ENCODE peak calls at places on chromosomes 3 and 15, in six cellular contexts. Z is mucosa of descending colon, C is A549, I is testis, M is BE2C, V is PC-9. D is an unnamed sample.

GRCh38 chr15:78810377-78811123 is 714 bp downstream of the ADAMTS7 start:
- DNase-seq in C (peak), Z (peak), M (peak), I (peak), V (no peak), D (peak)

GRCh38 chr3:141342386-141342785 is 25.9 kb upstream of the ZBTB38 start:
- DNase-seq in C (no peak), M (no peak), V (no peak), Z (no peak), I (no peak), D (no peak)

GRCh38 chr3:159210336-159210735 is 408.5 kb downstream of the MFSD1 start:
- DNase-seq in V (no peak), I (no peak), M (no peak), Z (no peak), C (no peak), D (peak)

GRCh38 chr3:196979545-196979944 is 10.9 kb upstream of the PIGZ start:
- DNase-seq in M (no peak), C (no peak), V (no peak), I (no peak), Z (no peak), D (peak)

GRCh38 chr3:97871206-97871605 is 49.4 kb downstream of the CRYBG3 start:
- DNase-seq in C (no peak), M (no peak), I (no peak), V (no peak), Z (no peak), D (no peak)

GRCh38 chr15:70523634-70524033 is 239.7 kb downstream of the UACA start:
- DNase-seq in C (no peak), V (no peak), I (no peak), M (no peak), Z (no peak), D (no peak)

GRCh38 chr3:64518950-64519349 is 168.8 kb downstream of the ADAMTS9 start:
- DNase-seq in Z (no peak), V (no peak), I (no peak), C (no peak), M (no peak), D (peak)

GRCh38 chr3:16838561-16838960 is 46.2 kb upstream of the PLCL2 start:
- DNase-seq in Z (peak), M (no peak), C (no peak), V (no peak), I (no peak), D (no peak)

GRCh38 chr3:189954733-189955665 is 165.7 kb downstream of the P3H2 start:
- DNase-seq in V (no peak), Z (no peak), M (no peak), I (no peak), C (no peak), D (peak)

GRCh38 chr3:50220109-50220508 is 15.0 kb downstream of the SLC38A3 start:
- DNase-seq in V (no peak), C (no peak), Z (no peak), I (no peak), M (no peak), D (no peak)

GRCh38 chr15:65666257-65666656 is 44.5 kb downstream of the SLC24A1 start:
- DNase-seq in C (no peak), Z (no peak), V (no peak), M (no peak), I (no peak), D (peak)

GRCh38 chr3:40191850-40192448 is 117.6 kb upstream of the EIF1B start:
- DNase-seq in C (peak), I (peak), M (peak), V (peak), Z (peak), D (peak)

GRCh38 chr15:41806291-41807181 is 21.4 kb upstream of the JMJD7 start:
- DNase-seq in I (peak), Z (no peak), M (peak), C (no peak), V (no peak), D (peak)
- TF ChIP-seq CTCF in I (no peak), Z (no peak), M (no peak), C (no peak), V (no peak), D (peak)

GRCh38 chr15:48718646-48719045 is 73.1 kb upstream of the FBN1 start:
- DNase-seq in V (no peak), C (no peak), I (no peak), Z (no peak), M (no peak), D (peak)
- H3K4me3 ChIP-seq in V (no peak), C (no peak), I (no peak), Z (no peak), M (no peak), D (no peak)

GRCh38 chr3:82938821-82939328 is 1177.4 kb upstream of the GBE1 start:
- DNase-seq in V (no peak), M (no peak), C (no peak), Z (no peak), I (no peak), D (no peak)
- TF ChIP-seq CTCF in V (no peak), M (no peak), C (no peak), Z (no peak), I (no peak), D (no peak)

GRCh38 chr3:15288331-15288726 is 44.1 kb downstream of the SH3BP5 start:
- DNase-seq in Z (no peak), V (no peak), M (no peak), C (no peak), I (no peak), D (no peak)

GRCh38 chr3:15292765-15293522 is 39.4 kb downstream of the SH3BP5 start:
- DNase-seq in Z (no peak), M (no peak), I (peak), V (peak), C (no peak), D (no peak)

GRCh38 chr3:15291589-15292541 is 40.5 kb downstream of the SH3BP5 start:
- DNase-seq in M (no peak), C (no peak), I (no peak), V (no peak), Z (no peak), D (no peak)

GRCh38 chr3:15289661-15290060 is 42.7 kb downstream of the SH3BP5 start:
- DNase-seq in C (no peak), V (no peak), M (no peak), I (no peak), Z (no peak), D (no peak)

DNA sequence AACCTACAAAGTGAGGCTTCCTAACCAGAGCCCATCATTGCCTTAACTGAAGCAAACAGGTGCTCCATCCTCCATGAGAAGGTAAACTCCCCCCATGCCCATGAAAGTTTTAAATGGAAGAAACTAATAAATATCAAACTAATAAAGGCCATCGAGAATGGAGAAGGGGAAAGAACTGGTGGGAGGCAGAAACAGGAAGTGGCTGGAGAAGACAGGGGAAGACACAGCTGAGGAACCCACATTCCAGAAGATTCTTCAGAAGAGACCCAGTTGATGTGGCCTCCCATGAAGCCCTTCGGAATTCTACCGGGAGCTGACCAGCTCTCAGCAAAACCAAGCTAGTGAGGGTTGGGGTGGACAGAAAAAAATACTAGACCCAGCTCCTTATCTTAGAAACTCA is 41.7 kb downstream of the SH3BP5 start:
- DNase-seq in Z (no peak), V (no peak), M (no peak), I (no peak), C (no peak), D (no peak)
- H3K4me3 ChIP-seq in Z (no peak), V (no peak), M (no peak), I (no peak), C (no peak), D (no peak)